ENCODE peak calls at places on chromosomes 12 and 14, in six cellular contexts. E is kidney tubule cell, X is hepatocyte, I is sciatic nerve, D is PC-9, F is head of caudate nucleus. Y is an unnamed sample.

GRCh38 chr14:94180655-94181271 is 6.6 kb downstream of the PPP4R4 start:
- DNase-seq in E (peak; percentile 62), X (peak; percentile 49), I (no peak), D (no peak), F (no peak), Y (no peak)

GRCh38 chr12:88889326-88890110 is 309.2 kb upstream of the KITLG start:
- DNase-seq in E (no peak), X (no peak), I (no peak), D (no peak), F (no peak), Y (no peak)

GRCh38 chr12:53660064-53660463 is 15.8 kb downstream of the ATP5MC2 start:
- DNase-seq in E (no peak), X (no peak), I (no peak), D (no peak), F (no peak), Y (no peak)

GRCh38 chr12:84632556-84632955 is 280.0 kb downstream of the SLC6A15 start:
- DNase-seq in E (peak; percentile 80), X (no peak), I (no peak), D (no peak), F (no peak), Y (no peak)

GRCh38 chr14:77208266-77208978 is 26.8 kb downstream of the TMEM63C start:
- DNase-seq in E (peak; percentile 62), X (peak; percentile 87), I (peak; percentile 84), D (peak; percentile 50), F (peak; percentile 74), Y (no peak)

GRCh38 chr12:31011746-31012567 is 61.7 kb upstream of the DDX11 start:
- DNase-seq in E (no peak), X (no peak), I (no peak), D (no peak), F (no peak), Y (no peak)

GRCh38 chr12:70919161-70919560 is 1.4 kb downstream of the PTPRR start:
- DNase-seq in E (no peak), X (no peak), I (no peak), D (no peak), F (no peak), Y (no peak)

GRCh38 chr14:93019970-93020369 is 95.8 kb downstream of the ITPK1 start:
- DNase-seq in E (no peak), X (no peak), I (no peak), D (no peak), F (peak; percentile 89), Y (peak; percentile 73)

GRCh38 chr14:51554953-51555352 is 96.8 kb upstream of the FRMD6 start:
- DNase-seq in E (peak; percentile 68), X (no peak), I (no peak), D (no peak), F (no peak), Y (no peak)

Y was measured in substantia nigra.